ENCODE peak calls at places on chromosomes 2 and 18, in six cellular contexts. K, Y, C, I, P and D are unnamed samples.
A peak's percentile ranks its signal among the peaks of the same experiment; 100 is the strongest.

GRCh38 chr2:55761526-55761925 is 67.9 kb upstream of the PNPT1 start:
- DNase-seq in K (no peak), Y (no peak), C (no peak), I (no peak), P (no peak), D (peak; percentile 72)

GRCh38 chr2:16149349-16150243 is 209.2 kb downstream of the MYCN start:
- DNase-seq in K (no peak), Y (no peak), C (no peak), I (no peak), P (no peak), D (no peak)

GRCh38 chr18:53534203-53534602 is 690.3 kb downstream of the MBD2 start:
- DNase-seq in K (no peak), Y (no peak), C (no peak), I (no peak), P (no peak), D (no peak)

GRCh38 chr2:197777823-197778407 is 7.2 kb downstream of the BOLL start:
- DNase-seq in K (no peak), Y (no peak), C (no peak), I (no peak), P (no peak), D (peak; percentile 41)

GRCh38 chr2:60553992-60554648 is 666 bp upstream of the BCL11A start:
- DNase-seq in K (no peak), Y (no peak), C (peak; percentile 24), I (no peak), P (peak; percentile 76), D (no peak)

GRCh38 chr2:103435010-103435409 is 673.2 kb downstream of the TMEM182 start:
- DNase-seq in K (no peak), Y (no peak), C (no peak), I (no peak), P (no peak), D (peak; percentile 82)

GRCh38 chr2:143259368-143259958 is 130.2 kb downstream of the ARHGAP15 start:
- DNase-seq in K (peak; percentile 28), Y (peak; percentile 61), C (peak; percentile 55), I (no peak), P (no peak), D (peak; percentile 67)

GRCh38 chr18:42087876-42088275 is 132.8 kb downstream of the PIK3C3 start:
- DNase-seq in K (no peak), Y (no peak), C (no peak), I (no peak), P (no peak), D (no peak)

GRCh38 chr2:219731173-219731572 is 103.7 kb downstream of the SLC4A3 start:
- DNase-seq in K (no peak), Y (no peak), C (no peak), I (no peak), P (no peak), D (peak; percentile 79)

GRCh38 chr18:37006742-37007141 is 177.8 kb downstream of the KIAA1328 start:
- DNase-seq in K (no peak), Y (no peak), C (no peak), I (no peak), P (no peak), D (peak; percentile 45)

GRCh38 chr2:160293401-160293911 is 93.4 kb upstream of the ITGB6 start:
- DNase-seq in K (no peak), Y (no peak), C (peak; percentile 14), I (peak; percentile 77), P (no peak), D (peak; percentile 90)

GRCh38 chr2:226664140-226664539 is 135.5 kb downstream of the IRS1 start:
- DNase-seq in K (no peak), Y (peak; percentile 49), C (no peak), I (no peak), P (no peak), D (no peak)

GRCh38 chr2:151922845-151923666 is 94.8 kb upstream of the ARL5A start:
- DNase-seq in K (peak; percentile 31), Y (peak; percentile 87), C (no peak), I (no peak), P (no peak), D (peak; percentile 91)

GRCh38 chr2:219453691-219454131 is 19.1 kb downstream of the SPEG start:
- DNase-seq in K (peak; percentile 99), Y (peak; percentile 87), C (peak; percentile 70), I (peak; percentile 95), P (no peak), D (no peak)

GRCh38 chr2:217988014-217988839 is 14.6 kb downstream of the TNS1 start:
- DNase-seq in K (no peak), Y (peak; percentile 91), C (peak; percentile 92), I (no peak), P (peak; percentile 71), D (peak; percentile 91)

GRCh38 chr2:222950886-222951285 is 90.0 kb downstream of the ACSL3 start:
- DNase-seq in K (no peak), Y (no peak), C (no peak), I (peak; percentile 65), P (no peak), D (no peak)

GRCh38 chr2:11750917-11751316 is 4.5 kb downstream of the LPIN1 start:
- DNase-seq in K (no peak), Y (no peak), C (no peak), I (no peak), P (no peak), D (peak; percentile 47)

GRCh38 chr2:6946722-6947121 is 29.5 kb downstream of the RNF144A start:
- DNase-seq in K (no peak), Y (no peak), C (no peak), I (peak; percentile 26), P (no peak), D (peak; percentile 67)

GRCh38 chr2:64093341-64093740 is 50.9 kb downstream of the PELI1 start:
- DNase-seq in K (no peak), Y (no peak), C (no peak), I (no peak), P (no peak), D (no peak)

GRCh38 chr2:64609229-64609994 is 44.3 kb downstream of the SERTAD2 start:
- DNase-seq in K (no peak), Y (peak; percentile 44), C (peak; percentile 58), I (no peak), P (peak; percentile 85), D (no peak)

GRCh38 chr2:176072951-176073904 is 10.5 kb downstream of the EVX2 start:
- DNase-seq in K (no peak), Y (no peak), C (no peak), I (no peak), P (no peak), D (no peak)

GRCh38 chr2:119264781-119265692 is 41.4 kb downstream of the STEAP3 start:
- DNase-seq in K (no peak), Y (peak; percentile 23), C (no peak), I (no peak), P (peak; percentile 65), D (peak; percentile 48)

GRCh38 chr2:215707608-215708007 is 271.7 kb upstream of the FN1 start:
- DNase-seq in K (no peak), Y (no peak), C (no peak), I (no peak), P (no peak), D (no peak)

GRCh38 chr2:155190342-155190741 is 491.8 kb downstream of the KCNJ3 start:
- DNase-seq in K (no peak), Y (no peak), C (no peak), I (no peak), P (no peak), D (no peak)

GRCh38 chr2:186695081-186695756 is 1.4 kb downstream of the FAM171B start:
- DNase-seq in K (no peak), Y (no peak), C (no peak), I (no peak), P (no peak), D (peak; percentile 84)

GRCh38 chr2:207308519-207309224 is 142.9 kb upstream of the KLF7 start:
- DNase-seq in K (no peak), Y (no peak), C (no peak), I (no peak), P (no peak), D (no peak)

DNA sequence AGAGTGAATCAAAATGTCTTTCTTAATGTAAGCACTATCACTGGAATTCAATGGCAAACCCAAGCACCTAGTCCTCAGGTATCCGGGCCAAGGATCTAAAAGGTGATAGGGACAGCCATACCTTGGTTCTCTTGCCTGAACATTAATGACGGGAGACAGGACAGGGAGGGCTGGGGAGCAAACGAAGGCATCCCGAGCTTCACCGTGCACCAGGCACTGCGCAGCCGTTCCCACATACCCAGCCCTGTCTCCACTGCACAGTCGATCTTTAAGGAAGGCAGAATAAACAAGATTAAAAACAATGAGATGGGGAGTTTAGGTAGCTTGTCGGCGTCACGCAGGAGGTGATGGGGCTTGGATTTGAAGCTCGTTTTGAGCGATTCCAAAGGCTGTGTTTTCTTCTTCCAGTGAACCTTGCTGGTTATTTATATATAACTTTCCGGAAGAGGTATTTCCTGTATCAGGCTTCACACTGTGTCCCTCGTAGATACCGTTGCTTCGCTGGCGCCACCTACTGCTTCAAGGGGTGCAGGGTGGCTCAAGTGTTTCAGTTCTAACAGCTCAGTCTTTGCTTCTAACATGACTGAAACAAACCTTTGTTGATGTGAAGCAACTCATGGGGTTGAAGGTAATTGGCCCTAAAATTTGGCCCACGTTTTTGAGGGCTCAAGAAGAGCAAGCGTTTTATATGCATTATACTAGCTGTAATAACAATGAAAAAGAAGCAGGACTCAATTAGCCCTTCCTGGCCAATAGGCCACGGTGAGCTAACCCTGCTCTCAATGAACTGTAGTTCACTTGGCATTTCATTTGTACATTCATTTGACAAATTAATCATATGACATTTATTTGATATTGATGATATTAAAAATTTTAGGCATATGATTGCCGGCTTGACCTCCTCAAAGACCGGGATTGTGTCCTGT is 77.4 kb downstream of the DCDC2C start:
- DNase-seq in K (no peak), Y (peak; percentile 56), C (peak; percentile 46), I (no peak), P (no peak), D (peak; percentile 11)
- H3K4me3 ChIP-seq in K (peak overlapping the region; percentile 27), Y (no peak overlapping the region), C (no peak overlapping the region), I (no peak overlapping the region), P (no peak overlapping the region), D (no peak overlapping the region)

GRCh38 chr2:232434563-232435374 is 21.2 kb upstream of the ALPI start:
- DNase-seq in K (no peak), Y (no peak), C (no peak), I (no peak), P (no peak), D (no peak)

GRCh38 chr2:232431705-232432590 is 24.0 kb upstream of the ALPI start:
- DNase-seq in K (no peak), Y (no peak), C (no peak), I (no peak), P (no peak), D (no peak)

GRCh38 chr2:232435375-232435648 is 20.6 kb upstream of the ALPI start:
- DNase-seq in K (no peak), Y (no peak), C (no peak), I (no peak), P (no peak), D (no peak)

GRCh38 chr2:232434091-232434490 is 21.9 kb upstream of the ALPI start:
- DNase-seq in K (no peak), Y (no peak), C (no peak), I (no peak), P (no peak), D (no peak)

GRCh38 chr2:232432598-232433184 is 23.3 kb upstream of the ALPI start:
- DNase-seq in K (no peak), Y (no peak), C (no peak), I (no peak), P (no peak), D (no peak)
- TF ChIP-seq CTCF in K (no peak), Y (no peak), C (no peak), I (no peak), P (no peak), D (peak; percentile 21)

GRCh38 chr2:174597347-174598047 is at the start of gene WIPF1:
- DNase-seq in K (no peak), Y (peak; percentile 40), C (no peak), I (no peak), P (no peak), D (peak; percentile 80)
- H3K4me3 ChIP-seq in K (peak within 1 kb of the TSS; percentile 59), Y (peak within 1 kb of the TSS; percentile 52), C (no peak within 1 kb of the TSS), I (no peak within 1 kb of the TSS), P (peak within 1 kb of the TSS; percentile 41), D (no peak within 1 kb of the TSS)

GRCh38 chr2:120512321-120512710 is 166.4 kb downstream of the INHBB start:
- DNase-seq in K (no peak), Y (no peak), C (no peak), I (no peak), P (no peak), D (no peak)
- TF ChIP-seq CTCF in K (no peak), Y (no peak), C (no peak), I (no peak), P (no peak), D (no peak)